ENCODE peak calls at places on chromosomes 3 and 15, in nine cellular contexts. D is germinal center; J is dorsolateral prefrontal cortex; K is CD8-positive, alpha-beta T cell; Y is fibroblast of the aortic adventitia; M is heart left ventricle; A is posterior vena cava; E is NCI-H460; C is activated CD4-positive, alpha-beta T cell treated with anti-CD3 and anti-CD28 coated beads, Interleukin-2, amount 50 U/mL, for 4 hours. Z is an unnamed sample.

GRCh38 chr15:78263907-78264303 is 457 bp upstream of the DNAJA4 start:
- DNase-seq in J (no peak), E (no peak), K (no peak), D (no peak), Y (no peak), M (no peak), A (no peak), C (no peak), Z (no peak)

GRCh38 chr15:29568840-29569532 is 253.3 kb downstream of the TJP1 start:
- DNase-seq in D (no peak), J (no peak), K (no peak), E (peak), M (no peak), A (no peak), C (no peak), Y (no peak), Z (no peak)

GRCh38 chr3:45664558-45664957 is 24.6 kb upstream of the SACM1L start:
- DNase-seq in J (no peak), Y (no peak), M (no peak), D (peak), E (no peak), C (peak), K (peak), A (no peak), Z (peak)

GRCh38 chr3:151085227-151085888 is at the start of gene MED12L:
- DNase-seq in K (no peak), A (peak), E (peak), Y (peak), D (peak), C (peak), J (peak), M (peak), Z (peak)

GRCh38 chr3:16942955-16943354 is 58.2 kb downstream of the PLCL2 start:
- DNase-seq in M (no peak), Y (no peak), C (no peak), A (no peak), J (no peak), K (no peak), E (no peak), D (no peak), Z (no peak)

GRCh38 chr3:129624347-129625070 is 18.0 kb upstream of the PLXND1 start:
- DNase-seq in K (no peak), E (no peak), D (no peak), M (peak), C (no peak), J (no peak), Y (peak), A (peak), Z (no peak)

GRCh38 chr3:30353711-30354467 is 252.5 kb upstream of the TGFBR2 start:
- DNase-seq in C (peak), A (no peak), D (no peak), M (no peak), K (peak), Y (no peak), E (no peak), J (no peak), Z (peak)

GRCh38 chr3:49673715-49674490 is at the start of gene APEH:
- DNase-seq in E (peak), K (peak), D (peak), C (peak), Y (peak), J (peak), A (peak), M (peak), Z (peak)

GRCh38 chr3:52682016-52682415 is 3.7 kb downstream of the PBRM1 start:
- DNase-seq in C (no peak), E (no peak), Y (peak), D (no peak), J (no peak), M (no peak), A (no peak), K (no peak), Z (no peak)

GRCh38 chr15:27762471-27762870 is 336.6 kb downstream of the OCA2 start:
- DNase-seq in D (no peak), J (no peak), C (no peak), Y (no peak), M (no peak), E (no peak), A (no peak), K (no peak), Z (no peak)

GRCh38 chr3:146421814-146422748 is 47.3 kb downstream of the PLSCR2 start:
- DNase-seq in A (no peak), C (no peak), J (no peak), K (no peak), M (no peak), D (no peak), Y (peak), E (no peak), Z (no peak)

GRCh38 chr3:196620228-196620627 is 19.3 kb upstream of the NRROS start:
- DNase-seq in J (no peak), K (no peak), Y (no peak), D (no peak), C (no peak), A (no peak), E (no peak), M (no peak), Z (no peak)

GRCh38 chr3:197317250-197317963 is 19.0 kb upstream of the DLG1 start:
- DNase-seq in K (no peak), J (no peak), C (no peak), A (no peak), D (no peak), Y (peak), M (no peak), E (peak), Z (no peak)

GRCh38 chr3:164452707-164453106 is 625.6 kb downstream of the SI start:
- DNase-seq in J (no peak), Y (peak), E (no peak), A (no peak), K (no peak), D (no peak), C (no peak), M (no peak), Z (no peak)

GRCh38 chr3:76495216-76495615 is 544.7 kb upstream of the ROBO2 start:
- DNase-seq in J (no peak), C (no peak), Y (no peak), A (no peak), D (no peak), M (no peak), K (no peak), E (no peak), Z (no peak)

GRCh38 chr3:146155022-146155421 is 6.0 kb downstream of the PLOD2 start:
- DNase-seq in C (no peak), J (no peak), E (no peak), A (no peak), K (no peak), D (no peak), Y (no peak), M (no peak), Z (no peak)

GRCh38 chr3:10632741-10633140 is 127.4 kb upstream of the ATP2B2 start:
- DNase-seq in J (no peak), K (no peak), Y (no peak), A (no peak), D (no peak), E (no peak), C (no peak), M (no peak), Z (no peak)

GRCh38 chr3:189941679-189942078 is 179.0 kb downstream of the P3H2 start:
- DNase-seq in Y (peak), K (no peak), E (no peak), M (no peak), D (no peak), A (no peak), J (no peak), C (no peak), Z (no peak)

GRCh38 chr15:88028024-88028423 is 228.5 kb downstream of the NTRK3 start:
- DNase-seq in J (no peak), Y (no peak), C (no peak), A (no peak), M (no peak), K (no peak), E (no peak), D (no peak), Z (no peak)

GRCh38 chr3:59334585-59334984 is 284.8 kb upstream of the CFAP20DC start:
- DNase-seq in A (no peak), Y (peak), E (no peak), C (no peak), J (no peak), K (no peak), M (no peak), D (no peak), Z (no peak)

Z was measured in activated CD4-positive, alpha-beta memory T cell treated with anti-CD3 and anti-CD28 coated beads, Interleukin-2, amount 10 ng/mL, durations not matched to agents 7 days and 5 days.